ENCODE peak calls at places on chromosomes 12 and 14, in five cellular contexts. One of them, this sample, is unnamed.

GRCh38 chr12:114658002-114658441 is 26.0 kb downstream of the TBX3 start:
- DNase-seq in substantia nigra: no peak
- DNase-seq in Caco-2: no peak
- DNase-seq in activated CD4-positive, CD25-positive, alpha-beta regulatory T cell: no peak
- DNase-seq in activated T-cell treated with anti-CD3 and anti-CD28 coated beads for 1 hour: no peak
- DNase-seq in this sample: no peak

GRCh38 chr14:99163446-99163845 is 108.6 kb downstream of the BCL11B start:
- DNase-seq in substantia nigra: no peak
- DNase-seq in Caco-2: no peak
- DNase-seq in activated CD4-positive, CD25-positive, alpha-beta regulatory T cell: no peak
- DNase-seq in activated T-cell treated with anti-CD3 and anti-CD28 coated beads for 1 hour: no peak
- DNase-seq in this sample: no peak

GRCh38 chr12:3119745-3120660 is 42.8 kb downstream of the TSPAN9 start:
- DNase-seq in substantia nigra: no peak
- DNase-seq in Caco-2: no peak
- DNase-seq in activated CD4-positive, CD25-positive, alpha-beta regulatory T cell: no peak
- DNase-seq in activated T-cell treated with anti-CD3 and anti-CD28 coated beads for 1 hour: no peak
- DNase-seq in this sample: no peak

GRCh38 chr12:49335955-49336644 is 888 bp downstream of the C1QL4 start:
- DNase-seq in substantia nigra: no peak
- DNase-seq in Caco-2: no peak
- DNase-seq in activated CD4-positive, CD25-positive, alpha-beta regulatory T cell: no peak
- DNase-seq in activated T-cell treated with anti-CD3 and anti-CD28 coated beads for 1 hour: no peak
- DNase-seq in this sample: no peak

GRCh38 chr14:77615231-77616132 is 955 bp downstream of the SPTLC2 start:
- DNase-seq in substantia nigra: no peak
- DNase-seq in Caco-2: peak
- DNase-seq in activated CD4-positive, CD25-positive, alpha-beta regulatory T cell: no peak
- DNase-seq in activated T-cell treated with anti-CD3 and anti-CD28 coated beads for 1 hour: peak
- DNase-seq in this sample: peak

GRCh38 chr12:666766-667308 is 3.6 kb upstream of the NINJ2 start:
- DNase-seq in substantia nigra: no peak
- DNase-seq in Caco-2: no peak
- DNase-seq in activated CD4-positive, CD25-positive, alpha-beta regulatory T cell: no peak
- DNase-seq in activated T-cell treated with anti-CD3 and anti-CD28 coated beads for 1 hour: no peak
- DNase-seq in this sample: no peak

GRCh38 chr14:106210650-106211049 is 684.3 kb downstream of the TMEM121 start:
- DNase-seq in substantia nigra: no peak
- DNase-seq in Caco-2: peak
- DNase-seq in activated CD4-positive, CD25-positive, alpha-beta regulatory T cell: no peak
- DNase-seq in activated T-cell treated with anti-CD3 and anti-CD28 coated beads for 1 hour: peak
- DNase-seq in this sample: no peak

GRCh38 chr12:6968426-6968825 is 2.0 kb downstream of the PHB2 start:
- DNase-seq in substantia nigra: no peak
- DNase-seq in Caco-2: no peak
- DNase-seq in activated CD4-positive, CD25-positive, alpha-beta regulatory T cell: no peak
- DNase-seq in activated T-cell treated with anti-CD3 and anti-CD28 coated beads for 1 hour: no peak
- DNase-seq in this sample: no peak

GRCh38 chr12:122975790-122976647 is 975 bp downstream of the OGFOD2 start:
- DNase-seq in substantia nigra: no peak
- DNase-seq in Caco-2: no peak
- DNase-seq in activated CD4-positive, CD25-positive, alpha-beta regulatory T cell: no peak
- DNase-seq in activated T-cell treated with anti-CD3 and anti-CD28 coated beads for 1 hour: no peak
- DNase-seq in this sample: no peak

GRCh38 chr12:26740991-26741390 is 92.0 kb downstream of the ITPR2 start:
- DNase-seq in substantia nigra: no peak
- DNase-seq in Caco-2: no peak
- DNase-seq in activated CD4-positive, CD25-positive, alpha-beta regulatory T cell: no peak
- DNase-seq in activated T-cell treated with anti-CD3 and anti-CD28 coated beads for 1 hour: no peak
- DNase-seq in this sample: no peak

GRCh38 chr14:91219505-91220389 is 24.8 kb downstream of the GPR68 start:
- DNase-seq in substantia nigra: no peak
- DNase-seq in Caco-2: no peak
- DNase-seq in activated CD4-positive, CD25-positive, alpha-beta regulatory T cell: no peak
- DNase-seq in activated T-cell treated with anti-CD3 and anti-CD28 coated beads for 1 hour: no peak
- DNase-seq in this sample: no peak

GRCh38 chr12:81758421-81759214 is 532 bp downstream of the PPFIA2 start:
- DNase-seq in substantia nigra: peak
- DNase-seq in Caco-2: no peak
- DNase-seq in activated CD4-positive, CD25-positive, alpha-beta regulatory T cell: no peak
- DNase-seq in activated T-cell treated with anti-CD3 and anti-CD28 coated beads for 1 hour: no peak
- DNase-seq in this sample: no peak

GRCh38 chr14:92754956-92755355 is 6.5 kb upstream of the LGMN start:
- DNase-seq in substantia nigra: no peak
- DNase-seq in Caco-2: no peak
- DNase-seq in activated CD4-positive, CD25-positive, alpha-beta regulatory T cell: no peak
- DNase-seq in activated T-cell treated with anti-CD3 and anti-CD28 coated beads for 1 hour: no peak
- DNase-seq in this sample: no peak

GRCh38 chr12:13223941-13224340 is 27.4 kb downstream of the EMP1 start:
- DNase-seq in substantia nigra: no peak
- DNase-seq in Caco-2: no peak
- DNase-seq in activated CD4-positive, CD25-positive, alpha-beta regulatory T cell: no peak
- DNase-seq in activated T-cell treated with anti-CD3 and anti-CD28 coated beads for 1 hour: no peak
- DNase-seq in this sample: no peak